ENCODE peak calls at places on chromosomes 11 and 22, in ten cellular contexts. X, Y, J, S, K, L, N, R, M and T are unnamed samples.
A peak's percentile ranks its signal among the peaks of the same experiment; 100 is the strongest.

GRCh38 chr22:23080542-23081290 is 10.4 kb downstream of the GNAZ start:
- DNase-seq in R (no peak), Y (no peak), K (no peak), L (no peak), J (no peak), S (no peak), N (no peak), X (no peak), M (no peak), T (no peak)

GRCh38 chr11:72719144-72719543 is 33.1 kb downstream of the ARAP1 start:
- DNase-seq in N (no peak), J (no peak), X (no peak), Y (no peak), K (no peak), L (no peak), S (no peak), M (no peak), R (peak; percentile 75), T (no peak)

GRCh38 chr22:38413085-38414008 is 41.7 kb downstream of the KCNJ4 start:
- DNase-seq in R (no peak), J (no peak), N (no peak), K (no peak), Y (no peak), L (peak; percentile 34), X (peak; percentile 58), S (no peak), M (no peak), T (peak; percentile 60)

GRCh38 chr11:108945341-108945740 is 280.5 kb downstream of the DDX10 start:
- DNase-seq in K (no peak), N (no peak), R (no peak), Y (no peak), L (no peak), X (no peak), S (no peak), J (no peak), M (no peak), T (no peak)

GRCh38 chr11:64533501-64533900 is 57.5 kb upstream of the SLC22A12 start:
- DNase-seq in N (no peak), S (no peak), J (no peak), L (no peak), M (no peak), K (no peak), X (peak; percentile 3), R (no peak), Y (no peak), T (no peak)

GRCh38 chr11:133168016-133168415 is 364.3 kb downstream of the OPCML start:
- DNase-seq in R (no peak), Y (no peak), M (no peak), S (no peak), J (no peak), L (no peak), N (no peak), K (no peak), X (no peak), T (no peak)

GRCh38 chr11:112728288-112728687 is 232.9 kb upstream of the NCAM1 start:
- DNase-seq in X (no peak), M (no peak), R (no peak), S (no peak), K (no peak), J (no peak), N (no peak), L (no peak), Y (no peak), T (no peak)

GRCh38 chr22:43891360-43892182 is at the start of gene PNPLA5:
- DNase-seq in J (peak; percentile 29), L (no peak), M (no peak), X (peak; percentile 68), Y (no peak), R (no peak), S (no peak), N (no peak), K (no peak), T (no peak)